ENCODE peak calls at places on chromosomes 2 and 18, in five cellular contexts. C is OCI-LY7, U is mesenchymal stem cell, J is stomach, N is suprapubic skin. Q is an unnamed sample.

GRCh38 chr2:36173760-36174362 is 181.7 kb upstream of the CRIM1 start:
- DNase-seq in C (no peak), U (no peak), N (no peak), J (no peak), Q (no peak)

GRCh38 chr2:85712261-85712660 is 18.1 kb downstream of the GNLY start:
- DNase-seq in J (no peak), U (no peak), C (no peak), N (no peak), Q (no peak)

GRCh38 chr2:176583530-176584101 is 314.4 kb downstream of the MTX2 start:
- DNase-seq in C (no peak), U (peak; percentile 48), N (no peak), J (no peak), Q (no peak)

GRCh38 chr2:100286318-100286717 is 36.0 kb downstream of the LONRF2 start:
- DNase-seq in N (no peak), J (no peak), C (no peak), U (no peak), Q (no peak)

GRCh38 chr2:46451131-46451711 is 28.1 kb upstream of the TMEM247 start:
- DNase-seq in N (no peak), C (no peak), U (peak; percentile 70), J (no peak), Q (no peak)

GRCh38 chr18:12403601-12404506 is 3.9 kb upstream of the PRELID3A start:
- DNase-seq in J (no peak), N (no peak), U (peak; percentile 89), C (no peak), Q (no peak)

GRCh38 chr2:149040451-149040850 is 2.0 kb downstream of the LYPD6B start:
- DNase-seq in N (no peak), C (peak; percentile 68), U (no peak), J (no peak), Q (peak; percentile 35)

GRCh38 chr2:100321881-100322820 is at the start of gene LONRF2:
- DNase-seq in J (peak; percentile 52), N (no peak), C (no peak), U (peak; percentile 2), Q (no peak)

GRCh38 chr2:109560265-109560664 is 53.5 kb downstream of the SEPTIN10 start:
- DNase-seq in J (no peak), N (no peak), C (no peak), U (peak; percentile 22), Q (no peak)

GRCh38 chr18:13712400-13713131 is 13.8 kb downstream of the FAM210A start:
- DNase-seq in J (no peak), N (no peak), C (no peak), U (no peak), Q (no peak)

GRCh38 chr2:108270346-108270745 is 18.3 kb upstream of the SULT1C2 start:
- DNase-seq in U (no peak), C (no peak), J (no peak), N (no peak), Q (no peak)

GRCh38 chr2:25842155-25842554 is 36.1 kb downstream of the ASXL2 start:
- DNase-seq in C (no peak), U (no peak), N (no peak), J (no peak), Q (no peak)

GRCh38 chr2:1869987-1870386 is 125.7 kb upstream of the PXDN start:
- DNase-seq in J (no peak), C (no peak), U (no peak), N (no peak), Q (no peak)

GRCh38 chr18:31041346-31042067 is 1.0 kb downstream of the DSC3 start:
- DNase-seq in J (no peak), N (no peak), C (no peak), U (peak; percentile 40), Q (no peak)

GRCh38 chr2:230908595-230909191 is 16.3 kb downstream of the GPR55 start:
- DNase-seq in N (peak; percentile 37), U (peak; percentile 93), C (no peak), J (peak; percentile 23), Q (no peak)

GRCh38 chr2:211401328-211401727 is 844.9 kb downstream of the CPS1 start:
- DNase-seq in N (no peak), C (no peak), U (no peak), J (no peak), Q (no peak)

GRCh38 chr18:49492694-49493033 is 5.6 kb upstream of the C18orf32 start:
- DNase-seq in C (no peak), N (no peak), U (no peak), J (no peak), Q (no peak)

GRCh38 chr2:175628243-175628642 is 373.8 kb downstream of the LNPK start:
- DNase-seq in C (no peak), J (no peak), U (no peak), N (no peak), Q (no peak)

GRCh38 chr2:242053921-242054320 is 184.4 kb downstream of the RTP5 start:
- DNase-seq in J (no peak), N (no peak), C (no peak), U (no peak), Q (no peak)

GRCh38 chr2:224909885-224910517 is 132.3 kb downstream of the DOCK10 start:
- DNase-seq in N (peak; percentile 74), J (peak; percentile 35), C (no peak), U (peak; percentile 41), Q (no peak)

GRCh38 chr2:193141-193552 is 70.7 kb downstream of the SH3YL1 start:
- DNase-seq in N (no peak), J (no peak), U (peak; percentile 4), C (no peak), Q (peak; percentile 56)

DNA sequence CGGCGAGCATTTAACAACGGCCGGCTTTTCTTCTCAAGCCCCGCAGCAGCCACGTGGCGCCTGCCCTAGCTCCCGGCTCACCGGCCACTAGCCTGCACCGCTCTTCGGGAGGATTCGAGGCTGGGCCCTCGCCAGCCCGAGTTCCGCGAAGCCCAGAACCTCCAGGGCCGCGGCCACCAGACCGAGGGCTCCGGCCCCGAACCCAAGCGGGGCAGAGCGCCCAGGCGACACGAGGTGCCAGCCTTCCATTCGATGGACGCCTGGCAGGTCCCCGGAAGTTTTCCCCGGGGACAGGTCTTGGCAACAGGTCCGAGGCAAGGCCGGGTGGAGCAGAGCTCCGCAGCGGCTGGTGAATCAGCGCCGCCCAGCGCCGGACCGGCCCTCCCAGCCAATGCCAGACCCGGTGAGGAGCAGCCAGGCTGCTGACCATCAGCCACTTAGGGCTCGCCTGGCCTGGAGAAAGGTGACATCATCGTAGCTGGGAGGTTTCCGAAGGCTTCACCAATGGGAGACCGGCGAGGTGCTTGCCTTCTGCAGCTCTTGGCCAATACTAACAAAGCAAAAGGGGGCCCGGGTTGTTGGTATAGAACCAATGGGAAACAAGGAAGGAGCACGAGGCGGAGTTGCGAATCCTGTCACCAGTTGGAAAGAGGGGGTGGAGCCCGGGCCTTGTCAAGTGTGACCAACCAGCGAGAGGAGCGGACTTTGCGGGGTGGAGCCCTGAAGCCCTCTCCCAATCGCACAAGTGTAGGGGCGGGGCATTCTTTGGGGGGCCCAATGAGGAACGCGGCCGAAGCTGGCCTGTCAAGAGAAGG is 467 bp upstream of the MXD1 start:
- DNase-seq in N (peak; percentile 100), J (peak; percentile 100), C (peak; percentile 100), U (peak; percentile 100), Q (peak; percentile 100)
- H3K4me1 ChIP-seq in N (peaks cover 43% of the 10 kb centered on the region), J (peaks cover 30% of the 10 kb centered on the region), C (peaks cover 40% of the 10 kb centered on the region), U (peaks cover 2% of the 10 kb centered on the region), Q (peaks cover 30% of the 10 kb centered on the region)

GRCh38 chr2:191384829-191385228 is 139.6 kb downstream of the MYO1B start:
- DNase-seq in J (no peak), C (no peak), U (no peak), N (no peak), Q (no peak)
- H3K36me3 ChIP-seq in J (peaks cover 3% of the 10 kb centered on the region), C (no peaks in the 10 kb centered on the region), U (peaks cover 99% of the 10 kb centered on the region), N (peaks cover 8% of the 10 kb centered on the region), Q (no peaks in the 10 kb centered on the region)

DNA sequence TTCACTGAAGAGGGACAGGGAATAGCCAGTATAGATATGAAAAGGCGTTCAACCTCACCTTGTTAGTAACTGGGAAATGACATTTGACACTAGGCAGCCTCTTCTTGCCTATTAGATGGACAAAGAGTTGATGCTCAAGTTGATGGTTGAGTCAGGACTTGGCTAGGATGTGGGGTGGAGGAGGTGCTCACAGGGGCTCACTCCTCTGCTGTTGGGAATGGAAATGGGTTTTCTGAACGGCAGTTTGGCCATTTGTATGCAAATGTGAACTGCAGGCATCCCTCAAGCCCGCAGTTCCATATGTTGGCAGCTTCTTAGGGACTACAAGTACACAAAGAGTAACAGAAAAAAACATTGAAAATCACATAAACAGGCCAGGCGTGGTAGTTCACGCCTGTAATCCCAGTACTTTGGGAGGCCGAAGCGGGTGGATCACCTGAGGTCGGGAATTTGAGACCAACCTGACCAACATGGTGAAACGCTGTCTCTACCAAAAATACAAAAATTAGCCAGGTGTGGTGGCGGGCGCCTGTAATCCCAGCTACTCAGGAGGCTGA is 80.8 kb downstream of the INPP5D start:
- DNase-seq in J (no peak), N (peak; percentile 13), U (no peak), C (no peak), Q (no peak)
- H3K4me3 ChIP-seq in J (no peak overlapping the region), N (no peak overlapping the region), U (no peak overlapping the region), C (no peak overlapping the region), Q (no peak overlapping the region)

GRCh38 chr2:205701509-205701908 is 19.2 kb downstream of the NRP2 start:
- DNase-seq in J (no peak), U (peak; percentile 47), C (no peak), N (no peak), Q (no peak)
- H3K4me1 ChIP-seq in J (peaks cover 50% of the 10 kb centered on the region), U (peaks cover 40% of the 10 kb centered on the region), C (peaks cover 35% of the 10 kb centered on the region), N (peaks cover 12% of the 10 kb centered on the region), Q (no peaks in the 10 kb centered on the region)

GRCh38 chr2:134450114-134450513 is 196.2 kb downstream of the MGAT5 start:
- DNase-seq in U (no peak), C (no peak), N (peak; percentile 54), J (no peak), Q (no peak)
- H3K36me3 ChIP-seq in U (peaks cover 5% of the 10 kb centered on the region), C (peaks cover 9% of the 10 kb centered on the region), N (peaks cover 39% of the 10 kb centered on the region), J (peaks cover 66% of the 10 kb centered on the region), Q (peaks cover 23% of the 10 kb centered on the region)

DNA sequence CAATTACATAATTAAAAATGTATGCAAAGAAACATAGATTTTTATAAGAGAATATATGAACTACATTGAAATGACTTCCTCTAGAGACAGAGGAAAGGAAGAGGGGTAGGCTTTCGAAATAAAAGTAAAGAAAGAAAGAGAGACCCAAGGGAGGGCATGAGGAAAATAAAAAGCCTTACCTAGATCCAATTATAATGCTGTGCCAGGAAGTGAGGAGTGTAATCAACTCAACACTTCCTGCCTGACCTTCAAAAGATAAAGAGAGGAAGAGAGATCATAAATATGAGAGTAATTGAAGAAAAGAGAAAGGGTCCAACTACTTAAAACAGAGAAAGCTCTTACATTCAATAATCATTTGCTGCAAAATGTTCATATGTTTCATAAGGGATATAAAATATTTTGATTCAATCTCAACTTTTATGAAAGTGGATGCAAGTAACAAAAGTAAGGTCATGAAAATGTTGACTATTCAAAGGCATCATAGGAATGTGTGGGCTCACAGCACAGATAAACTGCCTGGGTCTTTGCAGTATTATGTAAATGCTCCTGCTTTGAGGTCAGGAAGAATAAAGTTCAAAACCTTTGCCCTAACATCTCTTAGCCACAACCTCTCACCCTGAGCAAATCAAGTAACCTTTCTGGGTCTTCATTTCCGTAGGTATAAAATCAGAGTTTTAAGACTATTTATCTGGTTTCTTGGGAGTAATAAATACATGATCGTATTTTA is 1237.7 kb downstream of the LRP1B start:
- DNase-seq in N (no peak), U (no peak), J (no peak), C (no peak), Q (no peak)
- H3K4me3 ChIP-seq in N (no peak overlapping the region), U (no peak overlapping the region), J (no peak overlapping the region), C (no peak overlapping the region), Q (no peak overlapping the region)

GRCh38 chr2:127086800-127087737 is 19.9 kb downstream of the BIN1 start:
- DNase-seq in U (peak; percentile 93), C (peak; percentile 37), J (peak; percentile 47), N (peak; percentile 87), Q (no peak)
- H3K4me1 ChIP-seq in U (peaks cover 65% of the 10 kb centered on the region), C (peaks cover 17% of the 10 kb centered on the region), J (peaks cover 63% of the 10 kb centered on the region), N (peaks cover 71% of the 10 kb centered on the region), Q (peaks cover 40% of the 10 kb centered on the region)

Q was measured in CD4-positive, alpha-beta memory T cell.